ENCODE peak calls at places on chromosomes 12 and 14, in four cellular contexts. One of them, this sample, is unnamed.

GRCh38 chr12:52799498-52800211 is 3.7 kb upstream of the KRT3 start:
- DNase-seq in GM12878: no peak
- DNase-seq in K562: no peak
- DNase-seq in HepG2: no peak
- DNase-seq in this sample: no peak

GRCh38 chr12:65895759-65896656 is 71.7 kb downstream of the HMGA2 start:
- DNase-seq in HepG2: peak
- DNase-seq in GM12878: no peak
- DNase-seq in K562: no peak
- DNase-seq in this sample: no peak

GRCh38 chr12:5395443-5396401 is 36.2 kb upstream of the NTF3 start:
- DNase-seq in HepG2: no peak
- DNase-seq in GM12878: no peak
- DNase-seq in K562: no peak
- DNase-seq in this sample: no peak

GRCh38 chr14:26598081-26598671 is 343 bp upstream of the NOVA1 start:
- DNase-seq in HepG2: peak
- DNase-seq in GM12878: no peak
- DNase-seq in K562: peak
- DNase-seq in this sample: peak

GRCh38 chr12:2998789-2999264 is 39.6 kb downstream of the TEAD4 start:
- DNase-seq in K562: peak
- DNase-seq in HepG2: no peak
- DNase-seq in GM12878: no peak
- DNase-seq in this sample: peak

GRCh38 chr12:89352492-89353187 is at the start of gene DUSP6:
- DNase-seq in GM12878: no peak
- DNase-seq in HepG2: peak
- DNase-seq in K562: no peak
- DNase-seq in this sample: peak

GRCh38 chr12:47408171-47408871 is 297.5 kb downstream of the RPAP3 start:
- DNase-seq in K562: no peak
- DNase-seq in GM12878: peak
- DNase-seq in HepG2: peak
- DNase-seq in this sample: peak

GRCh38 chr12:62724947-62725447 is 210.0 kb downstream of the PPM1H start:
- DNase-seq in K562: peak
- DNase-seq in HepG2: peak
- DNase-seq in GM12878: no peak
- DNase-seq in this sample: peak

GRCh38 chr12:67752226-67752732 is 103.7 kb downstream of the DYRK2 start:
- DNase-seq in K562: no peak
- DNase-seq in GM12878: no peak
- DNase-seq in HepG2: no peak
- DNase-seq in this sample: no peak

GRCh38 chr12:1473418-1473817 is 121.0 kb downstream of the FBXL14 start:
- DNase-seq in HepG2: no peak
- DNase-seq in K562: no peak
- DNase-seq in GM12878: no peak
- DNase-seq in this sample: no peak

GRCh38 chr12:116346751-116347150 is 69.3 kb upstream of the MED13L start:
- DNase-seq in GM12878: no peak
- DNase-seq in K562: peak
- DNase-seq in HepG2: no peak
- DNase-seq in this sample: no peak

GRCh38 chr14:59534361-59534987 is 42.1 kb downstream of the CCDC175 start:
- DNase-seq in GM12878: no peak
- DNase-seq in HepG2: no peak
- DNase-seq in K562: no peak
- DNase-seq in this sample: no peak

GRCh38 chr14:89892953-89893352 is 61.6 kb downstream of the EFCAB11 start:
- DNase-seq in GM12878: no peak
- DNase-seq in HepG2: no peak
- DNase-seq in K562: no peak
- DNase-seq in this sample: no peak

GRCh38 chr12:113194971-113195391 is 9.5 kb downstream of the RITA1 start:
- DNase-seq in GM12878: no peak
- DNase-seq in K562: peak
- DNase-seq in HepG2: no peak
- DNase-seq in this sample: no peak

GRCh38 chr12:76636141-76636692 is 76.6 kb upstream of the OSBPL8 start:
- DNase-seq in GM12878: no peak
- DNase-seq in K562: peak
- DNase-seq in HepG2: no peak
- DNase-seq in this sample: no peak

GRCh38 chr12:107091989-107092641 is 1.2 kb downstream of the CRY1 start:
- DNase-seq in HepG2: peak
- DNase-seq in K562: peak
- DNase-seq in GM12878: peak
- DNase-seq in this sample: no peak

GRCh38 chr12:83462419-83462818 is 775.7 kb downstream of the TMTC2 start:
- DNase-seq in GM12878: no peak
- DNase-seq in HepG2: no peak
- DNase-seq in K562: no peak
- DNase-seq in this sample: no peak

GRCh38 chr12:80129895-80130535 is 30.7 kb downstream of the OTOGL start:
- DNase-seq in HepG2: no peak
- DNase-seq in GM12878: no peak
- DNase-seq in K562: no peak
- DNase-seq in this sample: no peak

GRCh38 chr12:76422878-76423438 is 74.7 kb upstream of the BBS10 start:
- DNase-seq in HepG2: no peak
- DNase-seq in GM12878: no peak
- DNase-seq in K562: peak
- DNase-seq in this sample: no peak

GRCh38 chr14:35124127-35124526 is 1.8 kb downstream of the PRORP start:
- DNase-seq in HepG2: no peak
- DNase-seq in GM12878: no peak
- DNase-seq in K562: no peak
- DNase-seq in this sample: no peak

GRCh38 chr14:22598099-22598895 is at the start of gene ABHD4:
- DNase-seq in HepG2: peak
- DNase-seq in GM12878: no peak
- DNase-seq in K562: peak
- DNase-seq in this sample: peak

GRCh38 chr14:83463500-83464098 is 1929.9 kb upstream of the SEL1L start:
- DNase-seq in GM12878: no peak
- DNase-seq in HepG2: peak
- DNase-seq in K562: peak
- DNase-seq in this sample: peak

GRCh38 chr14:71824816-71825215 is 107.4 kb upstream of the RGS6 start:
- DNase-seq in K562: no peak
- DNase-seq in GM12878: no peak
- DNase-seq in HepG2: no peak
- DNase-seq in this sample: no peak

GRCh38 chr12:130044991-130045621 is 117.2 kb upstream of the FZD10 start:
- DNase-seq in HepG2: peak
- DNase-seq in K562: no peak
- DNase-seq in GM12878: no peak
- DNase-seq in this sample: peak

GRCh38 chr14:65594153-65594881 is 181.8 kb downstream of the FUT8 start:
- DNase-seq in GM12878: no peak
- DNase-seq in K562: no peak
- DNase-seq in HepG2: peak
- DNase-seq in this sample: peak

GRCh38 chr12:6608592-6609311 is 1.6 kb upstream of the CHD4 start:
- DNase-seq in K562: no peak
- DNase-seq in HepG2: peak
- DNase-seq in GM12878: no peak
- DNase-seq in this sample: no peak

GRCh38 chr14:80946797-80947196 is 5.3 kb upstream of the CEP128 start:
- DNase-seq in GM12878: no peak
- DNase-seq in K562: no peak
- DNase-seq in HepG2: no peak
- DNase-seq in this sample: no peak

GRCh38 chr14:42407153-42407552 is 800.5 kb downstream of the LRFN5 start:
- DNase-seq in K562: no peak
- DNase-seq in GM12878: no peak
- DNase-seq in HepG2: no peak
- DNase-seq in this sample: no peak

GRCh38 chr14:33512201-33512600 is 438.7 kb downstream of the EGLN3 start:
- DNase-seq in K562: no peak
- DNase-seq in HepG2: no peak
- DNase-seq in GM12878: no peak
- DNase-seq in this sample: no peak

DNA sequence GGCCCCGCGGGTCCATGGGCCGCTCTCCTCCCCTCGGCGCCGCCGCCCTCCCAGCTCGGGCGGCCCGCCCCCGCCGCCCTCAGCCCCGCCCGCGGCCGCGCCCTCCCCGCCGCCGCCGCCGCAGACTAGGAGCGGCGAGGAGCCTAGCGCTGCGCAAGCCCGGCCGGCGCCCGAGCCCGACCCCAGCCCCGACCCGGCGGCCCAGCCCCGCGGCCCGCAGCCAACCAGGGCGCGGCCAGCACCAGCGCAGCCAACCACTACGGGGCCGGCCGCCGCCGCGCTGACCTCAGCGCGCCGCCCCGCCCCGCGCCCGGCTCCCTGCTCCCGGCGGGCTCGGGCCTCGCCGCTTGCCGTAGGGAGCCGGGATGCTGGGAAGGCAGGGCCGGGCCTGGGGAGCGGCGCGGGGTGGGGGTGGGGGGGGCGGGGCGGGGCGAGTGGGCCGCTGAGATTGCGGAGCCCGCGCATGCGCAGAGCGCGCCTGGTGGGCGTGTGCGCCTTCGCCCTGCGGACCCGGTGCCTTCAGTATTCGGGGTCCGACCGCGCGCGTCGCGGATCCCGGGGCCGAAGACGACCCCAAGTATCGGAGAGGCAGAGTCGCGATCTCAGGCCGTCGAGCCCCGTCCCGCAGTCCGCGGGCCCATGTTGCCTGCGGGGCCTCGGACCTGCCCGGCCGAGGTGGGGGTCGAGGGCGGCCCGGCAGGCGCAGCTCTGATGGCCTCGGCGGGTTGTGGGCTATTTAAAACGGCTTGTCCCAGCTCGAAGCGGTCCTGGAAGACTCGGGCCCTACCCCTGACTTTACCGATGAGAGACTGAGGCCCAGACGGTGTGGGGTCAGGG is at the start of gene CDC42BPB:
- DNase-seq in HepG2: peak
- DNase-seq in K562: peak
- DNase-seq in GM12878: no peak
- DNase-seq in this sample: peak
- TF ChIP-seq NR2C2 in HepG2: no peak
- TF ChIP-seq NR2C2 in K562: peak
- TF ChIP-seq NR2C2 in GM12878: no peak
- TF ChIP-seq NR2C2 in this sample: no peak

DNA sequence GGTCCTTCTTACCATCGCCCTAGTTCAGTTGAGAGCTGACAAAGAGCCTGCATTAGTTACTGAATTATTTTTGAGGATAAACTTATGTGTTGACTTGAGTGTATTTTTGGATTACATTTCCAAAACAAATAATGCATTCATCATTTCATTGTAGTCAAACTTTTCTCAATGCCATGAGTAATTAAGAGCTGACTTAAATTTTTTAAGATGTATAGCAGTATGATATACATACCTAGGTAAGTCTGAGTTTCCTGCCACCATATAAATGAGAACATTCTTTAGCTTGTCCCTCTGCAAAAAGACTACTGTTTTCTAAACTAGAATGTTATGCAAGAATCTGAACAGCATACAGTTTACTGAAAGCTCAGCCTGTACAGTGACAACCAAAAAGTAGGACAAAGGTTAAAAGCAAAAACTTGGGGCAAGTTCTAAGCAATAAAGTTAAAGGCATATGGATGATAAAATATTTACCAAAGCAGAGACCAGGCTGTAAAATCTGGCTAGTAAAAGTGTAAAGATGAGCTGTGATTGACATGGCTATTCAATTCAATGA is 82.1 kb upstream of the FERMT2 start:
- DNase-seq in GM12878: no peak
- DNase-seq in HepG2: peak
- DNase-seq in K562: no peak
- DNase-seq in this sample: no peak
- TF ChIP-seq MAX in GM12878: no peak
- TF ChIP-seq MAX in HepG2: no peak
- TF ChIP-seq MAX in K562: no peak
- TF ChIP-seq MAX in this sample: no peak

GRCh38 chr12:102958073-102958829 is 777 bp downstream of the ASCL1 start:
- DNase-seq in GM12878: no peak
- DNase-seq in K562: no peak
- DNase-seq in HepG2: no peak
- DNase-seq in this sample: peak

GRCh38 chr12:102956738-102957338 is 636 bp upstream of the ASCL1 start:
- DNase-seq in K562: no peak
- DNase-seq in GM12878: no peak
- DNase-seq in HepG2: no peak
- DNase-seq in this sample: no peak

GRCh38 chr12:102958830-102959176 is 1.3 kb downstream of the ASCL1 start:
- DNase-seq in GM12878: no peak
- DNase-seq in HepG2: no peak
- DNase-seq in K562: no peak
- DNase-seq in this sample: no peak

GRCh38 chr12:102955926-102956737 is 1.3 kb upstream of the ASCL1 start:
- DNase-seq in K562: no peak
- DNase-seq in GM12878: no peak
- DNase-seq in HepG2: no peak
- DNase-seq in this sample: peak

GRCh38 chr12:102957339-102958050 is at the start of gene ASCL1:
- DNase-seq in GM12878: no peak
- DNase-seq in K562: no peak
- DNase-seq in HepG2: no peak
- DNase-seq in this sample: peak
- TF ChIP-seq NR2C2 in GM12878: no peak
- TF ChIP-seq NR2C2 in K562: no peak
- TF ChIP-seq NR2C2 in HepG2: no peak
- TF ChIP-seq NR2C2 in this sample: no peak

GRCh38 chr12:124641591-124641990 is 74.2 kb upstream of the NCOR2 start:
- DNase-seq in K562: no peak
- DNase-seq in HepG2: no peak
- DNase-seq in GM12878: no peak
- DNase-seq in this sample: no peak

GRCh38 chr12:124642105-124642504 is 74.7 kb upstream of the NCOR2 start:
- DNase-seq in HepG2: no peak
- DNase-seq in K562: no peak
- DNase-seq in GM12878: no peak
- DNase-seq in this sample: no peak

GRCh38 chr12:124637586-124637985 is 70.2 kb upstream of the NCOR2 start:
- DNase-seq in HepG2: no peak
- DNase-seq in K562: no peak
- DNase-seq in GM12878: no peak
- DNase-seq in this sample: no peak

GRCh38 chr12:124639407-124639806 is 72.0 kb upstream of the NCOR2 start:
- DNase-seq in HepG2: no peak
- DNase-seq in GM12878: no peak
- DNase-seq in K562: no peak
- DNase-seq in this sample: no peak

DNA sequence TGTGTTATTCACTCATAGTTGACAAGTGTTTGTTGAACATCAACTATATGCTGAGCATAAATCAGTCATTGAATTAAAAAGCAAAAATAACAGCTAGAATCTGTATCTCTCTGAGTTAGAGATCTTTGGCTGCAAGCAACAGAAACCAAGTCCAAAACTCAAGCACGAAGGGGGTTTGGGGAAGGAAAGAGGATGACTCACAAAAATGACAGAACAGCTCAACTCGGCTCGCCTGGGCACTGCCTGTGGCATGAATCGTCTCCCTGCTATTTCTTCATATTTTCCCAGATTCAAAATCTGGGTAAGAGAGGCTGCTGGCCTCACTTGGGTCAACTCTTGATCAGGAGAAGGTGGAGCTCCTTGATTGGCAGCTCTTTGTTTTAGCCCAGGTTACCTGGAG is 72.7 kb upstream of the NCOR2 start:
- DNase-seq in HepG2: no peak
- DNase-seq in GM12878: no peak
- DNase-seq in K562: no peak
- DNase-seq in this sample: no peak
- TF ChIP-seq MAX in HepG2: no peak
- TF ChIP-seq MAX in GM12878: no peak
- TF ChIP-seq MAX in K562: no peak
- TF ChIP-seq MAX in this sample: no peak